ENCODE peak calls at places on chromosomes 6 and 20, in nine cellular contexts. N, A, T, O, S, J, B, Q and C are unnamed samples.

GRCh38 chr20:11302436-11302835 is 615.3 kb upstream of the BTBD3 start:
- DNase-seq in J (no peak), T (no peak), B (no peak), Q (peak; percentile 2), O (peak; percentile 2), A (no peak), N (no peak), S (peak; percentile 31), C (no peak)

GRCh38 chr6:50145125-50145524 is 95.4 kb upstream of the DEFB112 start:
- DNase-seq in Q (peak; percentile 3), N (no peak), J (no peak), B (no peak), O (no peak), A (no peak), S (no peak), T (no peak), C (no peak)

GRCh38 chr20:59749293-59749680 is 144.9 kb downstream of the PHACTR3 start:
- DNase-seq in N (no peak), J (peak; percentile 65), B (no peak), T (no peak), O (peak; percentile 40), Q (peak; percentile 16), A (no peak), S (peak; percentile 64), C (no peak)

GRCh38 chr20:10731190-10731955 is 57.6 kb upstream of the JAG1 start:
- DNase-seq in O (no peak), S (no peak), Q (no peak), N (no peak), B (no peak), A (no peak), T (no peak), J (no peak), C (no peak)

GRCh38 chr6:91926361-91926760 is 1339.5 kb upstream of the MAP3K7 start:
- DNase-seq in A (no peak), J (no peak), O (no peak), T (no peak), N (no peak), Q (no peak), B (no peak), S (no peak), C (no peak)

GRCh38 chr6:20126789-20127653 is 85.2 kb downstream of the MBOAT1 start:
- DNase-seq in B (peak; percentile 65), T (peak; percentile 29), J (peak; percentile 81), Q (peak; percentile 64), S (no peak), A (peak; percentile 87), O (peak; percentile 22), N (peak; percentile 51), C (peak; percentile 75)

GRCh38 chr6:27141472-27142015 is 106.0 kb upstream of the PRSS16 start:
- DNase-seq in T (no peak), A (no peak), S (no peak), J (no peak), N (no peak), B (no peak), Q (no peak), O (no peak), C (no peak)

GRCh38 chr20:58702859-58703648 is 10.5 kb downstream of the NPEPL1 start:
- DNase-seq in S (no peak), A (no peak), T (no peak), J (peak; percentile 18), Q (no peak), O (no peak), N (no peak), B (no peak), C (no peak)